ENCODE peak calls at places on chromosomes 5 and 9, in ten cellular contexts. D is right atrium auricular region, Y is gastrocnemius medialis, L is osteoblast, X is neuronal stem cell, G is neural progenitor cell, I is fibroblast of lung, P is sigmoid colon, M is cardiac muscle cell, C is tibial artery. F is an unnamed sample. For H3K4me1, the result is how much of the 10 kb centered on the place peaks cover.

GRCh38 chr5:33205727-33206410 is 234.9 kb upstream of the TARS1 start:
- DNase-seq in D (no peak), C (no peak), X (no peak), G (no peak), Y (no peak), I (no peak), L (peak), P (no peak), M (no peak), F (no peak)

GRCh38 chr9:92704528-92704927 is 34.6 kb upstream of the IPPK start:
- DNase-seq in L (no peak), D (no peak), Y (no peak), P (no peak), G (no peak), M (no peak), X (no peak), I (peak), C (no peak), F (no peak)

GRCh38 chr9:123267481-123268239 is 726 bp downstream of the STRBP start:
- DNase-seq in Y (peak), L (peak), C (peak), I (no peak), G (peak), M (peak), X (no peak), P (peak), D (no peak), F (peak)

GRCh38 chr9:98795295-98795955 is 930 bp downstream of the ANKS6 start:
- DNase-seq in C (no peak), M (no peak), P (no peak), D (peak), L (peak), X (no peak), I (no peak), Y (no peak), G (no peak), F (no peak)

GRCh38 chr5:73887688-73888087 is 261.7 kb downstream of the ARHGEF28 start:
- DNase-seq in D (no peak), Y (no peak), G (no peak), X (no peak), P (no peak), L (no peak), C (no peak), M (no peak), I (no peak), F (no peak)

GRCh38 chr9:31639444-31639843 is 745.0 kb upstream of the ACO1 start:
- DNase-seq in D (no peak), Y (no peak), P (no peak), I (no peak), G (peak), L (no peak), X (no peak), M (no peak), C (no peak), F (no peak)

GRCh38 chr5:9356306-9356942 is 189.5 kb downstream of the SEMA5A start:
- DNase-seq in C (no peak), G (no peak), M (no peak), Y (no peak), D (no peak), X (no peak), L (no peak), P (no peak), I (peak), F (no peak)

GRCh38 chr5:143641549-143641955 is 170.4 kb upstream of the HMHB1 start:
- DNase-seq in D (no peak), G (no peak), P (no peak), X (no peak), L (peak), I (peak), C (no peak), M (no peak), Y (no peak), F (no peak)

GRCh38 chr9:92467041-92467440 is 15.3 kb downstream of the ASPN start:
- DNase-seq in X (no peak), P (no peak), D (no peak), Y (no peak), I (no peak), G (no peak), L (no peak), C (no peak), M (no peak), F (no peak)

GRCh38 chr9:114850871-114851270 is 45.0 kb upstream of the TNFSF15 start:
- DNase-seq in D (no peak), Y (no peak), P (no peak), L (no peak), G (no peak), M (no peak), X (no peak), I (peak), C (no peak), F (no peak)

GRCh38 chr5:112492291-112492690 is 73.2 kb upstream of the EPB41L4A start:
- DNase-seq in C (no peak), M (peak), Y (no peak), L (peak), X (peak), P (no peak), I (peak), D (peak), G (peak), F (no peak)

GRCh38 chr5:12934722-12935121 is 1009.8 kb downstream of the DNAH5 start:
- DNase-seq in I (peak), P (no peak), D (no peak), G (no peak), M (no peak), C (no peak), Y (no peak), X (no peak), L (no peak), F (no peak)

GRCh38 chr5:95080456-95080855 is 204.4 kb downstream of the MCTP1 start:
- DNase-seq in M (no peak), L (peak), X (no peak), C (no peak), I (peak), G (no peak), Y (no peak), P (no peak), D (no peak), F (no peak)

GRCh38 chr5:146426853-146427618 is 20.1 kb upstream of the TCERG1 start:
- DNase-seq in X (no peak), M (peak), I (peak), Y (no peak), C (no peak), G (peak), D (no peak), L (peak), P (no peak), F (no peak)

GRCh38 chr5:69217154-69217731 is 17.4 kb upstream of the CDK7 start:
- DNase-seq in C (no peak), D (no peak), L (peak), I (no peak), X (peak), G (no peak), Y (no peak), M (no peak), P (no peak), F (no peak)

GRCh38 chr5:7242118-7242517 is 153.8 kb upstream of the ADCY2 start:
- DNase-seq in I (no peak), L (no peak), Y (no peak), P (no peak), D (no peak), C (no peak), M (no peak), G (no peak), X (no peak), F (no peak)

GRCh38 chr9:88749420-88749819 is 214.4 kb downstream of the NXNL2 start:
- DNase-seq in D (peak), G (no peak), Y (no peak), I (peak), M (no peak), C (no peak), X (no peak), P (no peak), L (no peak), F (no peak)

GRCh38 chr5:121325930-121326329 is 525.8 kb upstream of the FTMT start:
- DNase-seq in G (no peak), X (no peak), Y (no peak), I (peak), D (no peak), L (no peak), P (no peak), C (no peak), M (no peak), F (no peak)

GRCh38 chr5:161058751-161059150 is 206.7 kb upstream of the ATP10B start:
- DNase-seq in M (no peak), L (no peak), D (no peak), X (no peak), P (no peak), Y (no peak), C (no peak), I (peak), G (no peak), F (no peak)

GRCh38 chr5:81425569-81425968 is 31.6 kb upstream of the ACOT12 start:
- DNase-seq in P (no peak), Y (no peak), C (no peak), X (peak), I (peak), G (peak), L (no peak), M (peak), D (no peak), F (no peak)

GRCh38 chr5:124986667-124987066 is 240.2 kb upstream of the ZNF608 start:
- DNase-seq in P (no peak), I (peak), Y (no peak), D (no peak), M (no peak), C (no peak), G (no peak), X (no peak), L (no peak), F (no peak)

GRCh38 chr5:1209896-1210776 is 8.7 kb downstream of the SLC6A19 start:
- DNase-seq in Y (no peak), L (no peak), D (no peak), X (no peak), P (no peak), I (no peak), M (no peak), G (no peak), C (no peak), F (no peak)

GRCh38 chr5:18954239-18954638 is 1033.8 kb downstream of the CDH18 start:
- DNase-seq in C (no peak), I (no peak), Y (no peak), P (no peak), M (no peak), G (no peak), L (no peak), D (no peak), X (no peak), F (no peak)

DNA sequence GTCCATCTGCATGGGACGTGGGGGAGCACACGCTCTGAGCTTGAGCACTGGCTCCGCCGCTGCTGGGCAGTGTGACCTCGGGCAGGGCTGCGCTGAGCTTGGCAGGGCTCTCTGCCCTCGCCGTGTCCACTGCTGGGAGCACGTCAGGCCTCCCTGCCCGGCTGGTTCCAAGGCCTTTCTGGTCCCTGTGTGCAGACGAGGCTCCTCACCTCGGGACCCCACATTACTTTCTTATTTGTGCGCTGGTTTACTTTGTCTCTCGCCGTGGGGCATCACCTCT is 43.9 kb downstream of the RXRA start:
- DNase-seq in Y (no peak), D (no peak), P (no peak), C (no peak), M (no peak), G (no peak), I (no peak), L (no peak), X (no peak), F (no peak)
- H3K4me1 ChIP-seq in Y (half or more), D (under half), P (half or more), C (half or more), M (under half), G (under half), I (under half), L (under half), X (under half), F (half or more)

GRCh38 chr5:173667702-173668101 is 51.3 kb upstream of the BOD1 start:
- DNase-seq in L (no peak), P (no peak), D (no peak), G (no peak), Y (no peak), M (no peak), X (no peak), I (no peak), C (no peak), F (no peak)

GRCh38 chr5:173668245-173668800 is 51.9 kb upstream of the BOD1 start:
- DNase-seq in Y (no peak), C (no peak), M (no peak), D (no peak), X (no peak), I (no peak), G (no peak), L (no peak), P (no peak), F (no peak)

GRCh38 chr5:173663810-173664526 is 47.5 kb upstream of the BOD1 start:
- DNase-seq in G (no peak), X (no peak), M (no peak), L (no peak), D (no peak), I (peak), C (no peak), Y (no peak), P (no peak), F (peak)

GRCh38 chr5:173662896-173663809 is 46.7 kb upstream of the BOD1 start:
- DNase-seq in M (no peak), D (no peak), Y (no peak), L (no peak), X (no peak), C (no peak), G (no peak), P (no peak), I (no peak), F (no peak)

DNA sequence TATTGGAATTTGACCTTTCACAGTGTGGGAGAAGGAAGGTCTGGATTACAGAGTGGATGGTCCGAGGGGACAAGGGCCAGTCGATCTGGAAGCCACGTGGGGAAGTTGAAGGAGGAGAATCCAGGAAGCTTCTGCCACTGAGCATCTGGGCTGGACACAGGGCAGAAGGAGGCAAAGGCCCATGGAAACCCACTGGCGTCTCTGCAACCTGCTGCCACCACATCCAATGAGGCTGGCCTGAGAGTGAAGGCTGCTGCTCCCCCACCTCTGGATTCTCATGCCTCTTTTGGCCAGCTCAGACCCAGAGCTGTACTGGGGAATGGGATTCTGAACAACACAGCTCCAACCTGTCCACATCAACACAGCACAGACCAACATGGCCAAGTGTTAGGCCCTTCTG is 48.9 kb upstream of the BOD1 start:
- DNase-seq in G (no peak), X (no peak), Y (no peak), C (no peak), P (no peak), D (no peak), I (no peak), M (no peak), L (no peak), F (no peak)
- H3K4me1 ChIP-seq in G (under half), X (under half), Y (under half), C (under half), P (under half), D (under half), I (under half), M (under half), L (under half), F (under half)

GRCh38 chr5:14215901-14216300 is 72.8 kb downstream of the TRIO start:
- DNase-seq in I (no peak), C (no peak), P (no peak), X (no peak), M (no peak), L (no peak), D (no peak), Y (no peak), G (peak), F (no peak)
- H3K4me1 ChIP-seq in I (under half), C (half or more), P (half or more), X (under half), M (under half), L (half or more), D (under half), Y (half or more), G (half or more), F (half or more)

GRCh38 chr5:137118629-137119028 is 380.5 kb downstream of the SPOCK1 start:
- DNase-seq in D (no peak), I (no peak), G (no peak), M (no peak), P (no peak), C (no peak), L (no peak), X (no peak), Y (no peak), F (no peak)
- H3K4me1 ChIP-seq in D (under half), I (under half), G (under half), M (under half), P (under half), C (under half), L (under half), X (under half), Y (under half), F (under half)

GRCh38 chr9:127950513-127951210 is 13.0 kb upstream of the DPM2 start:
- DNase-seq in C (no peak), P (peak), M (no peak), I (no peak), L (no peak), X (peak), Y (no peak), G (peak), D (no peak), F (no peak)
- H3K4me1 ChIP-seq in C (under half), P (half or more), M (under half), I (under half), L (under half), X (under half), Y (under half), G (under half), D (under half), F (under half)

F was measured in spleen.